ENCODE peak calls at places on chromosomes 4 and X, in eight cellular contexts. K is PC-3, B is GM13977, H is cardiac muscle cell, F is brain microvascular endothelial cell, E is AG09309, O is HFFc6, S is left ventricle myocardium inferior. Y is an unnamed sample.

GRCh38 chr4:184792950-184793555 is 32.7 kb downstream of the ACSL1 start:
- DNase-seq in F (peak), H (no peak), O (peak), S (no peak), K (peak), B (no peak), E (peak), Y (no peak)

GRCh38 chr4:86633854-86634253 is 39.7 kb downstream of the PTPN13 start:
- DNase-seq in B (no peak), S (no peak), O (no peak), H (no peak), E (no peak), F (no peak), K (no peak), Y (no peak)

GRCh38 chrX:133608406-133608805 is 193.1 kb upstream of the GPC4 start:
- DNase-seq in O (no peak), S (no peak), H (no peak), E (peak), B (no peak), F (no peak), K (no peak), Y (no peak)

GRCh38 chrX:49884290-49884862 is 5.1 kb downstream of the USP27X start:
- DNase-seq in S (peak), E (no peak), H (peak), O (peak), F (peak), B (peak), K (peak), Y (peak)

GRCh38 chr4:112509243-112510190 is 6.5 kb downstream of the NEUROG2 start:
- DNase-seq in S (no peak), E (no peak), F (no peak), K (peak), H (no peak), B (no peak), O (peak), Y (no peak)

GRCh38 chrX:119236599-119237525 is 777 bp downstream of the PGRMC1 start:
- DNase-seq in K (peak), S (peak), B (no peak), H (peak), F (peak), E (no peak), O (peak), Y (no peak)

GRCh38 chrX:23952984-23953907 is 45.4 kb downstream of the CXorf58 start:
- DNase-seq in B (peak), O (no peak), E (no peak), H (peak), K (no peak), S (no peak), F (no peak), Y (peak)

GRCh38 chr4:3127129-3127528 is 52.6 kb downstream of the HTT start:
- DNase-seq in H (no peak), F (no peak), S (no peak), O (no peak), B (no peak), K (no peak), E (no peak), Y (no peak)

GRCh38 chr4:16573181-16573580 is 325.3 kb downstream of the LDB2 start:
- DNase-seq in O (peak), S (no peak), K (peak), E (no peak), B (no peak), F (no peak), H (no peak), Y (no peak)

GRCh38 chrX:93673869-93674271 is at the start of gene FAM133A:
- DNase-seq in S (no peak), K (peak), B (no peak), F (no peak), H (peak), E (no peak), O (peak), Y (no peak)

GRCh38 chr4:170420255-170420693 is 330.5 kb upstream of the AADAT start:
- DNase-seq in F (no peak), B (no peak), S (no peak), O (no peak), E (no peak), K (peak), H (no peak), Y (no peak)

GRCh38 chr4:76987153-76987562 is 37.6 kb downstream of the SEPTIN11 start:
- DNase-seq in O (peak), S (peak), F (peak), E (peak), K (no peak), H (no peak), B (no peak), Y (no peak)

GRCh38 chr4:152522754-152523153 is 13.1 kb downstream of the FBXW7 start:
- DNase-seq in E (no peak), F (no peak), O (no peak), S (no peak), H (peak), K (no peak), B (no peak), Y (no peak)

GRCh38 chr4:17336524-17336941 is 175.4 kb downstream of the QDPR start:
- DNase-seq in S (peak), H (no peak), B (peak), O (no peak), F (no peak), K (no peak), E (no peak), Y (peak)

GRCh38 chr4:7956306-7957112 is 16.8 kb upstream of the AFAP1 start:
- DNase-seq in S (no peak), F (no peak), E (no peak), O (peak), B (no peak), K (peak), H (no peak), Y (no peak)

GRCh38 chrX:145654486-145654885 is 163.1 kb upstream of the SLITRK2 start:
- DNase-seq in F (no peak), H (no peak), E (no peak), K (no peak), O (no peak), B (no peak), S (no peak), Y (no peak)

GRCh38 chrX:111047575-111047974 is 48.4 kb upstream of the PAK3 start:
- DNase-seq in E (no peak), F (no peak), O (no peak), H (no peak), B (no peak), S (no peak), K (no peak), Y (no peak)

GRCh38 chr4:1199556-1200331 is 27.4 kb upstream of the SPON2 start:
- DNase-seq in F (no peak), O (no peak), K (no peak), S (no peak), H (no peak), E (no peak), B (no peak), Y (no peak)

GRCh38 chrX:47093248-47093647 is 15.0 kb downstream of the RGN start:
- DNase-seq in E (peak), H (peak), F (peak), B (peak), K (peak), O (peak), S (no peak), Y (peak)

GRCh38 chr4:17029964-17030363 is 131.5 kb upstream of the LDB2 start:
- DNase-seq in S (no peak), E (no peak), K (no peak), O (no peak), F (no peak), H (no peak), B (no peak), Y (no peak)

GRCh38 chrX:43756076-43756475 is 100.0 kb downstream of the MAOA start:
- DNase-seq in S (no peak), K (no peak), F (no peak), H (no peak), E (no peak), B (no peak), O (no peak), Y (no peak)

GRCh38 chrX:129540725-129541184 is 696 bp downstream of the OCRL start:
- DNase-seq in S (peak), E (no peak), K (peak), B (peak), H (peak), F (no peak), O (no peak), Y (peak)

GRCh38 chr4:173420821-173421220 is 21.9 kb upstream of the SCRG1 start:
- DNase-seq in O (no peak), S (no peak), B (no peak), E (no peak), H (no peak), K (no peak), F (no peak), Y (no peak)

GRCh38 chr4:69831270-69831627 is 28.7 kb downstream of the SULT1E1 start:
- DNase-seq in E (no peak), S (no peak), O (no peak), H (no peak), F (no peak), K (no peak), B (no peak), Y (no peak)

GRCh38 chr4:58600290-58600689 is 1490.1 kb upstream of the IGFBP7 start:
- DNase-seq in E (no peak), O (no peak), S (no peak), B (no peak), K (no peak), H (no peak), F (no peak), Y (no peak)

GRCh38 chrX:135974279-135974856 is 580 bp upstream of the MMGT1 start:
- DNase-seq in B (peak), K (peak), O (peak), E (no peak), F (no peak), H (peak), S (peak), Y (peak)

GRCh38 chr4:1330761-1331590 is 16.0 kb upstream of the UVSSA start:
- DNase-seq in B (no peak), K (no peak), S (no peak), F (no peak), E (no peak), H (no peak), O (no peak), Y (no peak)

GRCh38 chr4:22490718-22491330 is 25.0 kb downstream of the ADGRA3 start:
- DNase-seq in S (no peak), K (no peak), F (no peak), E (no peak), H (no peak), B (no peak), O (no peak), Y (no peak)

GRCh38 chr4:22500128-22500611 is 15.7 kb downstream of the ADGRA3 start:
- DNase-seq in E (no peak), F (no peak), H (no peak), K (peak), B (no peak), S (peak), O (no peak), Y (no peak)

GRCh38 chr4:189261475-189261874 is 679.2 kb upstream of the FRG1 start:
- DNase-seq in F (no peak), S (no peak), E (no peak), K (no peak), H (no peak), B (no peak), O (no peak), Y (no peak)

GRCh38 chrX:150693782-150694574 is 782 bp downstream of the MTMR1 start:
- DNase-seq in B (peak), E (peak), F (peak), K (peak), O (peak), H (peak), S (peak), Y (peak)

GRCh38 chrX:24371391-24371972 is 11.0 kb downstream of the SUPT20HL1 start:
- DNase-seq in H (peak), S (peak), O (peak), E (no peak), K (peak), F (peak), B (peak), Y (peak)

DNA sequence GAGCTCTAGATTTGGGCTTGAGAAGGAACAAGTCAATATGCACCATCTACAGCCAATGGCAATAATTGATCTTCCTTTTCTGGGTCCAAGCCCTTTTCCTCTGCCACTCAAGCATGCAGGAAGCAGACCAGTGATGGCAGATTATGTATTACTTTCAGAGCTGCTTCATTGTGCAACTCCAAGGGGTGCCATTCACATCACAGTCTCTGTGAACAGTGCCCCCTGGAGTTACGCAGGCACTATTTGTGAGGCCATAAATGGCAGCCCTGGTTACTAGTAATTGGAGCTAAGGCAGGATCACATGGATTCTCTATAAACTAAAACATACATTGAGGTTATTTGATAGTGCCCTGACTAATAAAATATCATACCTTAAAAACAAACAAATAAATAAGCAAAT is 313.4 kb upstream of the SLC7A11 start:
- DNase-seq in H (peak), O (peak), K (peak), E (no peak), S (no peak), F (no peak), B (no peak), Y (no peak)
- TF ChIP-seq CTCF in H (peak), O (peak), K (peak), E (peak), S (no peak), F (peak), B (peak), Y (no peak)

GRCh38 chr4:40507977-40508376 is 121.7 kb downstream of the RBM47 start:
- DNase-seq in O (no peak), K (no peak), B (no peak), H (no peak), E (no peak), S (no peak), F (no peak), Y (no peak)
- TF ChIP-seq CTCF in O (peak), K (peak), B (no peak), H (no peak), E (no peak), S (no peak), F (no peak), Y (no peak)

GRCh38 chrX:41293269-41293668 is 40.7 kb upstream of the DDX3X start:
- DNase-seq in F (no peak), H (no peak), O (no peak), K (peak), B (no peak), E (no peak), S (no peak), Y (no peak)
- TF ChIP-seq CTCF in F (peak), H (no peak), O (peak), K (peak), B (peak), E (peak), S (no peak), Y (no peak)

GRCh38 chr4:158236304-158237030 is 26.2 kb downstream of the TMEM144 start:
- DNase-seq in H (no peak), F (no peak), B (no peak), S (no peak), E (no peak), O (no peak), K (no peak), Y (no peak)
- TF ChIP-seq CTCF in H (no peak), F (no peak), B (no peak), S (no peak), E (no peak), O (no peak), K (no peak), Y (no peak)